ENCODE peak calls at places on chromosomes 13 and 19, in six cellular contexts. One of them, this sample, is unnamed.

GRCh38 chr19:48975947-48976847 is 11.1 kb downstream of the FTL start:
- DNase-seq in H9: no peak
- DNase-seq in CD4-positive, alpha-beta T cell: peak
- DNase-seq in AG04450: no peak
- DNase-seq in esophagus squamous epithelium: no peak
- DNase-seq in IMR-90: no peak
- DNase-seq in this sample: no peak

GRCh38 chr13:39484506-39485313 is 118.3 kb downstream of the LHFPL6 start:
- DNase-seq in CD4-positive, alpha-beta T cell: no peak
- DNase-seq in AG04450: no peak
- DNase-seq in IMR-90: peak
- DNase-seq in esophagus squamous epithelium: no peak
- DNase-seq in H9: no peak
- DNase-seq in this sample: no peak

GRCh38 chr19:48239582-48240141 is 16.1 kb downstream of the CARD8 start:
- DNase-seq in AG04450: no peak
- DNase-seq in esophagus squamous epithelium: no peak
- DNase-seq in CD4-positive, alpha-beta T cell: no peak
- DNase-seq in IMR-90: peak
- DNase-seq in H9: no peak
- DNase-seq in this sample: no peak

GRCh38 chr13:88896466-88896865 is 1225.3 kb downstream of the SLITRK5 start:
- DNase-seq in IMR-90: no peak
- DNase-seq in esophagus squamous epithelium: no peak
- DNase-seq in H9: no peak
- DNase-seq in AG04450: no peak
- DNase-seq in CD4-positive, alpha-beta T cell: no peak
- DNase-seq in this sample: no peak

GRCh38 chr19:39150235-39150634 is 24.6 kb downstream of the PAK4 start:
- DNase-seq in AG04450: no peak
- DNase-seq in H9: no peak
- DNase-seq in CD4-positive, alpha-beta T cell: no peak
- DNase-seq in esophagus squamous epithelium: no peak
- DNase-seq in IMR-90: no peak
- DNase-seq in this sample: no peak

GRCh38 chr19:45450042-45450380 is 17.8 kb upstream of the FOSB start:
- DNase-seq in AG04450: no peak
- DNase-seq in CD4-positive, alpha-beta T cell: no peak
- DNase-seq in IMR-90: no peak
- DNase-seq in H9: no peak
- DNase-seq in esophagus squamous epithelium: no peak
- DNase-seq in this sample: no peak

GRCh38 chr13:42720116-42720857 is 61.1 kb upstream of the FAM216B start:
- DNase-seq in esophagus squamous epithelium: no peak
- DNase-seq in AG04450: peak
- DNase-seq in IMR-90: peak
- DNase-seq in CD4-positive, alpha-beta T cell: no peak
- DNase-seq in H9: no peak
- DNase-seq in this sample: no peak

GRCh38 chr13:26964278-26965057 is 203.9 kb upstream of the GPR12 start:
- DNase-seq in esophagus squamous epithelium: no peak
- DNase-seq in CD4-positive, alpha-beta T cell: no peak
- DNase-seq in IMR-90: peak
- DNase-seq in H9: no peak
- DNase-seq in AG04450: no peak
- DNase-seq in this sample: no peak

GRCh38 chr13:31947506-31947905 is 84.1 kb upstream of the FRY start:
- DNase-seq in esophagus squamous epithelium: no peak
- DNase-seq in H9: no peak
- DNase-seq in IMR-90: no peak
- DNase-seq in AG04450: no peak
- DNase-seq in CD4-positive, alpha-beta T cell: no peak
- DNase-seq in this sample: no peak

GRCh38 chr13:33108620-33109019 is 92.4 kb downstream of the KL start:
- DNase-seq in CD4-positive, alpha-beta T cell: no peak
- DNase-seq in AG04450: no peak
- DNase-seq in esophagus squamous epithelium: no peak
- DNase-seq in H9: no peak
- DNase-seq in IMR-90: peak
- DNase-seq in this sample: no peak

GRCh38 chr13:96772426-96772825 is 221.8 kb downstream of the OXGR1 start:
- DNase-seq in esophagus squamous epithelium: no peak
- DNase-seq in AG04450: no peak
- DNase-seq in IMR-90: no peak
- DNase-seq in H9: no peak
- DNase-seq in CD4-positive, alpha-beta T cell: no peak
- DNase-seq in this sample: no peak

GRCh38 chr19:8307400-8307964 is 676 bp downstream of the CD320 start:
- DNase-seq in CD4-positive, alpha-beta T cell: no peak
- DNase-seq in esophagus squamous epithelium: no peak
- DNase-seq in IMR-90: no peak
- DNase-seq in AG04450: no peak
- DNase-seq in H9: no peak
- DNase-seq in this sample: no peak

GRCh38 chr19:10009269-10009665 is 1.0 kb downstream of the COL5A3 start:
- DNase-seq in esophagus squamous epithelium: no peak
- DNase-seq in AG04450: peak
- DNase-seq in CD4-positive, alpha-beta T cell: peak
- DNase-seq in IMR-90: peak
- DNase-seq in H9: peak
- DNase-seq in this sample: no peak

GRCh38 chr13:97544041-97544765 is 110.2 kb downstream of the RAP2A start:
- DNase-seq in CD4-positive, alpha-beta T cell: no peak
- DNase-seq in esophagus squamous epithelium: no peak
- DNase-seq in AG04450: peak
- DNase-seq in IMR-90: peak
- DNase-seq in H9: no peak
- DNase-seq in this sample: no peak

GRCh38 chr19:57599377-57599760 is 316 bp upstream of the ZNF530 start:
- DNase-seq in IMR-90: no peak
- DNase-seq in CD4-positive, alpha-beta T cell: no peak
- DNase-seq in esophagus squamous epithelium: no peak
- DNase-seq in H9: no peak
- DNase-seq in AG04450: no peak
- DNase-seq in this sample: no peak

GRCh38 chr19:52949422-52949821 is 13.3 kb downstream of the ZNF816 start:
- DNase-seq in H9: no peak
- DNase-seq in IMR-90: no peak
- DNase-seq in AG04450: no peak
- DNase-seq in CD4-positive, alpha-beta T cell: no peak
- DNase-seq in esophagus squamous epithelium: no peak
- DNase-seq in this sample: no peak

DNA sequence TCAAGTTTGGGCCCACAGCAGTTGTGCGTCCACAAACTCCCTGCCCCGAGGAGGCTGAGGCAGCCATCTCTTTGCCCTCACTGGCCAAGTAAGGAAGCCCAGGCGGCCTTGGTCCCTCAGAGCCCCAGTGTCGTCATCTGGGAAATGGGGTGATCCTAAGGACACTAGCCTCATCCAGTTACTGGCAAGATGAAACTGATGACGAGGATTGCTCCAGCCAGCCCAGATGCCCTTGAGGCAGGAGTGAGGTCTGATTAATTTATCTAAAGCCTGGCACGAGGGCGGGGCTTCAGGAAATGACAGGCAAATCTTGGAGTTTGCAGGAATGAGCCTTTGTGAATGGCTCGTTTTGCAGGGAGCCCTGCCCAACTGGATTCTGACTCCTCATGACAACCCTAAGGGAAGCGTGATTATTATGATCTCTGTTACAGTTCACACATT is 5.6 kb downstream of the LIPE start:
- DNase-seq in AG04450: no peak
- DNase-seq in IMR-90: no peak
- DNase-seq in CD4-positive, alpha-beta T cell: no peak
- DNase-seq in esophagus squamous epithelium: no peak
- DNase-seq in H9: no peak
- DNase-seq in this sample: no peak
- H3K27ac ChIP-seq in AG04450: no peak
- H3K27ac ChIP-seq in IMR-90: no peak
- H3K27ac ChIP-seq in CD4-positive, alpha-beta T cell: no peak
- H3K27ac ChIP-seq in esophagus squamous epithelium: peak
- H3K27ac ChIP-seq in H9: no peak
- H3K27ac ChIP-seq in this sample: peak

GRCh38 chr19:952049-952679 is 26.3 kb downstream of the ARID3A start:
- DNase-seq in H9: no peak
- DNase-seq in IMR-90: no peak
- DNase-seq in CD4-positive, alpha-beta T cell: no peak
- DNase-seq in AG04450: no peak
- DNase-seq in esophagus squamous epithelium: no peak
- DNase-seq in this sample: no peak
- H3K27ac ChIP-seq in H9: no peak
- H3K27ac ChIP-seq in IMR-90: peak
- H3K27ac ChIP-seq in CD4-positive, alpha-beta T cell: no peak
- H3K27ac ChIP-seq in AG04450: peak
- H3K27ac ChIP-seq in esophagus squamous epithelium: no peak
- H3K27ac ChIP-seq in this sample: no peak

GRCh38 chr19:15122331-15123030 is 15.3 kb downstream of the SYDE1 start:
- DNase-seq in H9: no peak
- DNase-seq in CD4-positive, alpha-beta T cell: no peak
- DNase-seq in AG04450: no peak
- DNase-seq in IMR-90: no peak
- DNase-seq in esophagus squamous epithelium: no peak
- DNase-seq in this sample: no peak

GRCh38 chr19:15124572-15125231 is 17.5 kb downstream of the SYDE1 start:
- DNase-seq in CD4-positive, alpha-beta T cell: no peak
- DNase-seq in AG04450: no peak
- DNase-seq in IMR-90: no peak
- DNase-seq in H9: no peak
- DNase-seq in esophagus squamous epithelium: no peak
- DNase-seq in this sample: no peak

GRCh38 chr19:15125232-15126067 is 18.2 kb downstream of the SYDE1 start:
- DNase-seq in IMR-90: peak
- DNase-seq in esophagus squamous epithelium: peak
- DNase-seq in AG04450: peak
- DNase-seq in CD4-positive, alpha-beta T cell: peak
- DNase-seq in H9: peak
- DNase-seq in this sample: peak

GRCh38 chr19:15123031-15123890 is 16.1 kb downstream of the SYDE1 start:
- DNase-seq in CD4-positive, alpha-beta T cell: no peak
- DNase-seq in AG04450: no peak
- DNase-seq in IMR-90: no peak
- DNase-seq in H9: no peak
- DNase-seq in esophagus squamous epithelium: no peak
- DNase-seq in this sample: no peak

DNA sequence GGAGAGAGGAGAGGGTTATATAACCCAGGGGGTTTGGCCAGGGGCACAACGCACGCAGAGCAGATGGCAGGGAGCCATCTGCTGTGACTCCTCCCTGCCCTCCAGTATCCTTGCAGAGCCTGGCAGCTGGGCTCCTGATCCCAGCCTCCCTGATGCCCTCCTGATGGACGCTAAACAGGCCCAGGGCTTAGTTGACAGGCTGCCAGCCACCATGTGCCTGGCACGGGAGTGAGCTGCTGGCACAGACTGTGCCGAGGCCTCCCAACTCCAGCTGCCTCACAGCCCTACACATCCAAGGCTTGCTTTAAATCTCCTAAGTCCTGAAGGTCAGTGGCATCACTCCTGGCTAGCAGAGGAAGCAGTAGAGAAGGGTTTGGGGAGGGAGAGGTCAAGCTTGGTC is 16.7 kb downstream of the SYDE1 start:
- DNase-seq in AG04450: no peak
- DNase-seq in CD4-positive, alpha-beta T cell: no peak
- DNase-seq in H9: no peak
- DNase-seq in IMR-90: no peak
- DNase-seq in esophagus squamous epithelium: no peak
- DNase-seq in this sample: peak
- H3K27ac ChIP-seq in AG04450: no peak
- H3K27ac ChIP-seq in CD4-positive, alpha-beta T cell: no peak
- H3K27ac ChIP-seq in H9: no peak
- H3K27ac ChIP-seq in IMR-90: no peak
- H3K27ac ChIP-seq in esophagus squamous epithelium: peak
- H3K27ac ChIP-seq in this sample: peak

GRCh38 chr19:42247631-42248199 is 5.3 kb upstream of the GSK3A start:
- DNase-seq in AG04450: no peak
- DNase-seq in IMR-90: no peak
- DNase-seq in H9: no peak
- DNase-seq in CD4-positive, alpha-beta T cell: no peak
- DNase-seq in esophagus squamous epithelium: no peak
- DNase-seq in this sample: no peak

GRCh38 chr19:42246869-42247630 is 4.6 kb upstream of the GSK3A start:
- DNase-seq in H9: no peak
- DNase-seq in esophagus squamous epithelium: no peak
- DNase-seq in IMR-90: peak
- DNase-seq in AG04450: no peak
- DNase-seq in CD4-positive, alpha-beta T cell: no peak
- DNase-seq in this sample: no peak

GRCh38 chr19:42248270-42249148 is 6.1 kb upstream of the GSK3A start:
- DNase-seq in H9: no peak
- DNase-seq in esophagus squamous epithelium: no peak
- DNase-seq in IMR-90: no peak
- DNase-seq in CD4-positive, alpha-beta T cell: no peak
- DNase-seq in AG04450: no peak
- DNase-seq in this sample: no peak

GRCh38 chr19:42244452-42245220 is 2.2 kb upstream of the GSK3A start:
- DNase-seq in AG04450: peak
- DNase-seq in IMR-90: peak
- DNase-seq in H9: peak
- DNase-seq in CD4-positive, alpha-beta T cell: peak
- DNase-seq in esophagus squamous epithelium: peak
- DNase-seq in this sample: peak

DNA sequence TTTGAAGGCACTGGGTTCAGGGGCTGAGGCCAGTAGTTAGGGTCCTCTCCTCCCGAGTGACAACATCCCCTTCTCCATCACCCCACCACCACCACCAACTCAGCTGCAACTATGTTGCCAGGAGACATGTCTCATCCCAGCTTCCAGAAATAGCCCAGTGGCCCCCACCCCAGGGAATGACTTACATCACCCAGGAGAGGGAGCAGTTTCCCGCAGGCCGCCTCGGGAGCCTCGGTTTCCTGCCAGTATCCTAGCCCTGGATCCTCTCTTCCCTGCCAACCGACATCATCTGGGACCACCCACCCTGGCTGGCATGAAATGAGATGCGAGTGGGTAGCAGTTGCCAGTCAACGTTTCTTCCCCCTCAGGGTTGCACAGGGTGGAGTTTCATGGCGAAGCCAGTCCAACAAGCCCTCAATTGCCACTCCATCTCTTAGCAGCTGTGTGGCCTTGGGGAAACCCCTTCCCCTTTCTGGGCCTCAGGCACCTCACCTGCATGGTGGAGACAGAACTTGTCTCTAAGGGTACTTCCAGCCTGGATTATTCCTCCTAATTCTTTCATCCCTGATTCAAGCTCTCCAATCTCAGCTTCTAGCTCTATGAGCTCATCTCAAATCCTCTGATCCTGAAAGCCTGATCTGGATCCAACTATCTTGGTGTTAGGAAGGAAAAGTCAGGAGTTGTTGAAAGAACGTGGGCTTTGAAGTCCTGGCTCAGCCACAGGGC is 3.9 kb upstream of the GSK3A start:
- DNase-seq in esophagus squamous epithelium: no peak
- DNase-seq in CD4-positive, alpha-beta T cell: no peak
- DNase-seq in H9: peak
- DNase-seq in AG04450: peak
- DNase-seq in IMR-90: peak
- DNase-seq in this sample: peak
- H3K27ac ChIP-seq in esophagus squamous epithelium: peak
- H3K27ac ChIP-seq in CD4-positive, alpha-beta T cell: no peak
- H3K27ac ChIP-seq in H9: no peak
- H3K27ac ChIP-seq in AG04450: peak
- H3K27ac ChIP-seq in IMR-90: peak
- H3K27ac ChIP-seq in this sample: peak

GRCh38 chr13:49972709-49973108 is 24.1 kb upstream of the TRIM13 start:
- DNase-seq in esophagus squamous epithelium: no peak
- DNase-seq in AG04450: no peak
- DNase-seq in H9: no peak
- DNase-seq in CD4-positive, alpha-beta T cell: no peak
- DNase-seq in IMR-90: no peak
- DNase-seq in this sample: no peak
- H3K27ac ChIP-seq in esophagus squamous epithelium: no peak
- H3K27ac ChIP-seq in AG04450: no peak
- H3K27ac ChIP-seq in H9: no peak
- H3K27ac ChIP-seq in CD4-positive, alpha-beta T cell: no peak
- H3K27ac ChIP-seq in IMR-90: no peak
- H3K27ac ChIP-seq in this sample: no peak

This sample was measured in substantia nigra.